ENCODE peak calls at places on chromosome 18, in four cellular contexts. X is HepG2, F is GM12878, U is K562. E is an unnamed sample.

GRCh38 chr18:400466-400865 is 100.0 kb downstream of the COLEC12 start:
- DNase-seq in X (no peak), U (no peak), F (no peak), E (no peak)

GRCh38 chr18:48321586-48321985 is 87.6 kb downstream of the ZBTB7C start:
- DNase-seq in X (no peak), U (no peak), F (no peak), E (no peak)

GRCh38 chr18:23049698-23050373 is 85.4 kb upstream of the CABLES1 start:
- DNase-seq in X (no peak), U (no peak), F (no peak), E (no peak)

GRCh38 chr18:50562686-50563085 is 2.8 kb downstream of the MAPK4 start:
- DNase-seq in X (no peak), F (no peak), U (no peak), E (no peak)

GRCh38 chr18:72638353-72638752 is 94.2 kb upstream of the CBLN2 start:
- DNase-seq in U (no peak), X (no peak), F (no peak), E (no peak)

GRCh38 chr18:51350081-51350480 is 152.6 kb upstream of the MEX3C start:
- DNase-seq in U (no peak), F (no peak), X (no peak), E (no peak)

GRCh38 chr18:78136986-78137385 is 842.6 kb upstream of the SALL3 start:
- DNase-seq in U (no peak), X (no peak), F (no peak), E (no peak)

GRCh38 chr18:421236-422155 is 79.0 kb downstream of the COLEC12 start:
- DNase-seq in X (peak; percentile 14), U (no peak), F (no peak), E (no peak)

GRCh38 chr18:33282709-33283333 is 157.7 kb downstream of the CCDC178 start:
- DNase-seq in X (no peak), F (no peak), U (no peak), E (no peak)

GRCh38 chr18:49520661-49521145 is 33.7 kb upstream of the C18orf32 start:
- DNase-seq in U (no peak), F (no peak), X (no peak), E (no peak)

GRCh38 chr18:59718108-59719057 is 21.2 kb upstream of the CCBE1 start:
- DNase-seq in U (no peak), X (no peak), F (no peak), E (peak; percentile 49)

GRCh38 chr18:42264467-42264866 is 309.4 kb downstream of the PIK3C3 start:
- DNase-seq in U (no peak), X (no peak), F (no peak), E (no peak)

GRCh38 chr18:51053822-51054221 is 23.8 kb downstream of the SMAD4 start:
- DNase-seq in U (no peak), F (no peak), X (no peak), E (no peak)

GRCh38 chr18:63505566-63506335 is 29.0 kb downstream of the SERPINB5 start:
- DNase-seq in X (peak; percentile 13), F (no peak), U (peak; percentile 43), E (peak; percentile 15)

GRCh38 chr18:26764584-26764983 is 100.9 kb downstream of the AQP4 start:
- DNase-seq in F (no peak), U (no peak), X (no peak), E (no peak)

GRCh38 chr18:59005266-59005665 is 134.4 kb upstream of the SEC11C start:
- DNase-seq in X (no peak), U (no peak), F (no peak), E (peak; percentile 87)

GRCh38 chr18:48562075-48562474 is 23.2 kb downstream of the CTIF start:
- DNase-seq in X (no peak), U (no peak), F (no peak), E (no peak)

GRCh38 chr18:63480476-63480875 is 3.7 kb downstream of the SERPINB5 start:
- DNase-seq in F (no peak), U (no peak), X (no peak), E (no peak)

GRCh38 chr18:13916559-13916958 is 1.2 kb upstream of the MC2R start:
- DNase-seq in F (no peak), X (no peak), U (no peak), E (no peak)

GRCh38 chr18:23668731-23669130 is 6.0 kb upstream of the ANKRD29 start:
- DNase-seq in U (no peak), X (no peak), F (no peak), E (no peak)

GRCh38 chr18:60391571-60392226 is 19.1 kb upstream of the MC4R start:
- DNase-seq in F (no peak), U (no peak), X (no peak), E (no peak)

GRCh38 chr18:46158498-46158897 is 54.3 kb downstream of the HAUS1 start:
- DNase-seq in F (no peak), U (no peak), X (no peak), E (no peak)

GRCh38 chr18:25873833-25874232 is 216.6 kb downstream of the SS18 start:
- DNase-seq in X (no peak), U (peak; percentile 34), F (no peak), E (no peak)

GRCh38 chr18:415627-416612 is 84.6 kb downstream of the COLEC12 start:
- DNase-seq in X (no peak), F (no peak), U (no peak), E (no peak)

GRCh38 chr18:54119524-54120019 is 104.9 kb downstream of the MBD2 start:
- DNase-seq in F (peak; percentile 59), X (peak; percentile 55), U (peak; percentile 44), E (peak; percentile 8)

GRCh38 chr18:58881469-58881868 is 16.8 kb downstream of the ZNF532 start:
- DNase-seq in F (no peak), U (no peak), X (no peak), E (no peak)

GRCh38 chr18:78780719-78781600 is 198.7 kb upstream of the SALL3 start:
- DNase-seq in X (no peak), F (no peak), U (no peak), E (no peak)

GRCh38 chr18:34795070-34795740 is 85.1 kb downstream of the DTNA start:
- DNase-seq in F (no peak), U (no peak), X (no peak), E (no peak)

GRCh38 chr18:42174909-42175308 is 219.9 kb downstream of the PIK3C3 start:
- DNase-seq in U (no peak), X (no peak), F (no peak), E (no peak)

GRCh38 chr18:23354625-23355024 is 98.5 kb upstream of the RIOK3 start:
- DNase-seq in U (peak; percentile 50), X (peak; percentile 20), F (no peak), E (no peak)

GRCh38 chr18:34655131-34655530 is 55.0 kb upstream of the DTNA start:
- DNase-seq in U (no peak), X (no peak), F (no peak), E (no peak)

DNA sequence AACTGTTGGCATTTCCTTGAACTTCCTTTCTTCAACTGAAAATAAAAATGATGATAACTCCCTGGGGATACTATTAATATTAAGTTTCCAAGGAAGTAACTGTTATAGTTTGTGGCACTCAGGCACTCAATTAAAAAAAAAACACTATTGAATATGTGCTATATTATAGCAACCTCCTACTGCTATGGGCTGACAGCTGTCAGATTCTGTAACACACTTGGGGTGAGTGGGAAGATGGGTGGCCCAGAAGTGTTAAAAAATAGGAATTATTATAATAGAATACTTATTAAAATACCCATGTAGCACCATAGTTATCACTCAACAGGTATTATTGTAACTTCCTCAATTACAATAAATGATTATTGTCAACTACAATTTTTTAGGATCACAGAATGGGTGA is 130.9 kb downstream of the RNF152 start:
- DNase-seq in U (no peak), F (no peak), X (no peak), E (no peak)
- TF ChIP-seq MYC in U (no peak), F (no peak), X (no peak), E (no peak)

GRCh38 chr18:55150001-55150400 is 190.7 kb upstream of the CCDC68 start:
- DNase-seq in U (no peak), X (no peak), F (no peak), E (no peak)
- TF ChIP-seq ESRRA in U (no peak), X (no peak), F (no peak), E (no peak)

GRCh38 chr18:8754995-8755955 is 49.9 kb downstream of the MTCL1 start:
- DNase-seq in U (no peak), X (no peak), F (peak; percentile 7), E (no peak)
- TF ChIP-seq MYC in U (no peak), X (no peak), F (no peak), E (no peak)

GRCh38 chr18:10025756-10026290 is 112.0 kb downstream of the VAPA start:
- DNase-seq in F (no peak), X (no peak), U (no peak), E (no peak)
- TF ChIP-seq ESRRA in F (no peak), X (no peak), U (no peak), E (no peak)

DNA sequence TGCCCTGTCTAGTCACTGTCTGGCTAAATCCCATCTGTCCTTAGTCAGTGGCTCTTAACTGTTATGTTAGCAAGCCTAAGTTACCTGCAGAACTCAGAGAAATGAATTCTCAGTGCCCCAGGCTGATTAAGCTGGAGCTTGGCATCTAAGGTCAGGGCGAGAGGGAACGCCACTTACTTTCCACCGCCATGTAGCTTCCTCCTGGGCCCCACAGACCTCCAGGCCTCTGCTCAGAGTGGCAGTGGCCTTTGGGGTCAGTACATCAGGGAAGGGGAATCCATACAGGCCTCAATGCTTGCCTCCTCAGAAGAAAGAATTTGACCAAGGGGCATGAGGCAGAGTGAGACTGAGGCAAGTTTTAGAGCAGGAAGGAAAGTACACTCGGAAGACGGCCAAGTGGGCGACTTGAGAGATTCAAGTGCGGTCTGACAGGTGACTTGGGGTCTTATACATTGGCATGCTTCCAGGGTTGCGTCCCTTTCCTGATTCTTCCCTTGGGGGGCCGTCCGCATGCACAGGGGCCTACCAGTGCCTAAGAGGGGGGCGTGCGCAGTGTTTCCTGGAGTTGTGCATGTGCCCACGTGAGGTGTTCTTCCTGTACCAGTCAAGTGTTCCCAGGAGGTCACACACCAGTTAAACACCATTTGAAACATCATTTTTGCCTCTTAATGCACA is 64.1 kb downstream of the EMILIN2 start:
- DNase-seq in F (no peak), U (no peak), X (no peak), E (no peak)
- TF ChIP-seq MYC in F (no peak), U (no peak), X (no peak), E (no peak)

GRCh38 chr18:11689972-11690570 is 1.0 kb downstream of the GNAL start:
- DNase-seq in F (no peak), X (no peak), U (no peak), E (peak; percentile 9)
- TF ChIP-seq ESRRA in F (no peak), X (no peak), U (no peak), E (no peak)

DNA sequence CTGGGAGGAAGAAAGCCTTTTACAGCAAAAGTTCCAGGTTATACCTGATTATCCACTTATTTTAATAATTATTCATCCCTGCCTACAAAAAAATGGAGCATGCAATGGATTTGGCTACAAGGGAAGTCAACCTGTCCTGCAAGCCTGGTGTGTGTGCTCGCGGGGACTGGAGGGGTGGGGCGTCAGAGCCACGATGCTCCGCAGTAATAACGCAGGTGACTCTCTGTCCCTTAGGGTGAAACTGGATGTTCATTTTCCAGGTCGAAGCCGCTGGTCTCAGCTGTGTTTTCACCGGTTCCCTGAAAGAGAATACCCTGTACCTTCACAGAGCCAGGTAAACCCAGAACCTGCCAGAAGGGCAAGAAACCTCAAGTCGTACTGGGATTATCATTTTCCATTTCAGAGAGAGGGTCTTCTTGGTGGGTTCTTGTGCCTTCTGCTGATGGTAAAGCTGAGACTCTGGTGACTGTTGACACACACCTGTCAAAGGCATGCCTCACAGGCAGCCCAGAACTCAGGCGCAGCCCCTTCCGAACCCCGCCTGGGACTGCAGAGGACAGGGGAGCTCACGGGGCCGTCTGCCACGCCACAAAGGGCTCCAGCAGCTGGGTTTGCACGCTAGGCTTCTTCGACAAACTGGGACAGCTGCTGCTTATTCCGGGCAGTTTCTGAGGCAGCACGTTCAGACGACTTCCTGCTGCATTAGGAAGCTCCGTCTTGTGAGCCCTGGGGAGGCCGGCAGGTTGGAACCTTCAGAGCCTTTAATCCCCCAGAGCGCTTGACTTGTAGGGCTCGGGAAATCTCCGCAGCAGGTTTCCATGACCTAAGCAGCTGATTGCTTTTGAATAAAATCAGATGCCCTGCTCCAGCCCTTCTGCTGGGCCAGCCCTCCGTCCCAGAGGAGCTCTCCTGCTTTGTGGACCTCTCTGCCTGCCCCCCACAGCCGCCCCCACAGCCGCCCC is 58.7 kb downstream of the KCNG2 start:
- DNase-seq in X (no peak), F (no peak), U (no peak), E (peak; percentile 10)
- TF ChIP-seq MYC in X (no peak), F (no peak), U (no peak), E (no peak)